ENCODE peak calls at places on chromosomes 13 and 19, in ten cellular contexts. One of them, this sample, is unnamed.

GRCh38 chr19:3378352-3379146 is 12.2 kb downstream of the NFIC start:
- DNase-seq in stomach: no peak
- DNase-seq in cardiac muscle cell: no peak
- DNase-seq in stimulated activated CD4-positive, alpha-beta T cell treated with anti-CD3 and anti-CD28 coated beads, Interleukin-2, amount 100 ng/mL, for 48 hours: no peak
- DNase-seq in Ammon's horn: no peak
- DNase-seq in neural crest cell: no peak
- DNase-seq in right cardiac atrium: no peak
- DNase-seq in NCI-H2029 treated with DMSO at 0.1 percent for 48 hours: no peak
- DNase-seq in RPMI7951: no peak
- DNase-seq in RPMI8226: no peak
- DNase-seq in this sample: no peak

GRCh38 chr13:28483313-28483931 is 11.5 kb downstream of the FLT1 start:
- DNase-seq in Ammon's horn: no peak
- DNase-seq in neural crest cell: no peak
- DNase-seq in stimulated activated CD4-positive, alpha-beta T cell treated with anti-CD3 and anti-CD28 coated beads, Interleukin-2, amount 100 ng/mL, for 48 hours: no peak
- DNase-seq in RPMI8226: no peak
- DNase-seq in right cardiac atrium: no peak
- DNase-seq in NCI-H2029 treated with DMSO at 0.1 percent for 48 hours: no peak
- DNase-seq in RPMI7951: no peak
- DNase-seq in cardiac muscle cell: no peak
- DNase-seq in stomach: no peak
- DNase-seq in this sample: no peak

GRCh38 chr19:4295972-4296771 is 6.0 kb downstream of the TMIGD2 start:
- DNase-seq in cardiac muscle cell: no peak
- DNase-seq in NCI-H2029 treated with DMSO at 0.1 percent for 48 hours: peak
- DNase-seq in stimulated activated CD4-positive, alpha-beta T cell treated with anti-CD3 and anti-CD28 coated beads, Interleukin-2, amount 100 ng/mL, for 48 hours: no peak
- DNase-seq in stomach: peak
- DNase-seq in RPMI7951: peak
- DNase-seq in right cardiac atrium: no peak
- DNase-seq in neural crest cell: no peak
- DNase-seq in Ammon's horn: peak
- DNase-seq in RPMI8226: peak
- DNase-seq in this sample: peak

GRCh38 chr13:30125422-30126073 is 181.8 kb downstream of the KATNAL1 start:
- DNase-seq in neural crest cell: no peak
- DNase-seq in right cardiac atrium: no peak
- DNase-seq in stomach: peak
- DNase-seq in cardiac muscle cell: no peak
- DNase-seq in RPMI8226: no peak
- DNase-seq in RPMI7951: peak
- DNase-seq in NCI-H2029 treated with DMSO at 0.1 percent for 48 hours: peak
- DNase-seq in stimulated activated CD4-positive, alpha-beta T cell treated with anti-CD3 and anti-CD28 coated beads, Interleukin-2, amount 100 ng/mL, for 48 hours: no peak
- DNase-seq in Ammon's horn: no peak
- DNase-seq in this sample: no peak

GRCh38 chr19:39871886-39872866 is 26.0 kb upstream of the FBL start:
- DNase-seq in cardiac muscle cell: no peak
- DNase-seq in RPMI8226: no peak
- DNase-seq in right cardiac atrium: no peak
- DNase-seq in stimulated activated CD4-positive, alpha-beta T cell treated with anti-CD3 and anti-CD28 coated beads, Interleukin-2, amount 100 ng/mL, for 48 hours: no peak
- DNase-seq in neural crest cell: no peak
- DNase-seq in RPMI7951: no peak
- DNase-seq in Ammon's horn: no peak
- DNase-seq in stomach: no peak
- DNase-seq in NCI-H2029 treated with DMSO at 0.1 percent for 48 hours: no peak
- DNase-seq in this sample: no peak

GRCh38 chr13:85738696-85739320 is 60.4 kb downstream of the SLITRK6 start:
- DNase-seq in NCI-H2029 treated with DMSO at 0.1 percent for 48 hours: no peak
- DNase-seq in cardiac muscle cell: no peak
- DNase-seq in RPMI7951: no peak
- DNase-seq in neural crest cell: no peak
- DNase-seq in RPMI8226: no peak
- DNase-seq in Ammon's horn: no peak
- DNase-seq in stimulated activated CD4-positive, alpha-beta T cell treated with anti-CD3 and anti-CD28 coated beads, Interleukin-2, amount 100 ng/mL, for 48 hours: no peak
- DNase-seq in right cardiac atrium: no peak
- DNase-seq in stomach: no peak
- DNase-seq in this sample: no peak

GRCh38 chr13:110506396-110506795 is 55.1 kb downstream of the RAB20 start:
- DNase-seq in stimulated activated CD4-positive, alpha-beta T cell treated with anti-CD3 and anti-CD28 coated beads, Interleukin-2, amount 100 ng/mL, for 48 hours: no peak
- DNase-seq in neural crest cell: no peak
- DNase-seq in stomach: peak
- DNase-seq in Ammon's horn: no peak
- DNase-seq in RPMI7951: no peak
- DNase-seq in RPMI8226: no peak
- DNase-seq in NCI-H2029 treated with DMSO at 0.1 percent for 48 hours: no peak
- DNase-seq in cardiac muscle cell: no peak
- DNase-seq in right cardiac atrium: no peak
- DNase-seq in this sample: no peak

GRCh38 chr19:13899912-13900584 is 5.9 kb downstream of the BRME1 start:
- DNase-seq in RPMI7951: no peak
- DNase-seq in right cardiac atrium: no peak
- DNase-seq in RPMI8226: no peak
- DNase-seq in neural crest cell: no peak
- DNase-seq in Ammon's horn: no peak
- DNase-seq in stomach: no peak
- DNase-seq in cardiac muscle cell: no peak
- DNase-seq in stimulated activated CD4-positive, alpha-beta T cell treated with anti-CD3 and anti-CD28 coated beads, Interleukin-2, amount 100 ng/mL, for 48 hours: no peak
- DNase-seq in NCI-H2029 treated with DMSO at 0.1 percent for 48 hours: no peak
- DNase-seq in this sample: no peak

GRCh38 chr13:43411211-43411610 is 375.6 kb downstream of the ENOX1 start:
- DNase-seq in Ammon's horn: peak
- DNase-seq in RPMI8226: no peak
- DNase-seq in NCI-H2029 treated with DMSO at 0.1 percent for 48 hours: no peak
- DNase-seq in cardiac muscle cell: no peak
- DNase-seq in stimulated activated CD4-positive, alpha-beta T cell treated with anti-CD3 and anti-CD28 coated beads, Interleukin-2, amount 100 ng/mL, for 48 hours: no peak
- DNase-seq in stomach: no peak
- DNase-seq in RPMI7951: no peak
- DNase-seq in right cardiac atrium: no peak
- DNase-seq in neural crest cell: no peak
- DNase-seq in this sample: no peak

GRCh38 chr19:13906525-13906904 is 514 bp downstream of the CC2D1A start:
- DNase-seq in right cardiac atrium: no peak
- DNase-seq in stomach: peak
- DNase-seq in stimulated activated CD4-positive, alpha-beta T cell treated with anti-CD3 and anti-CD28 coated beads, Interleukin-2, amount 100 ng/mL, for 48 hours: no peak
- DNase-seq in Ammon's horn: no peak
- DNase-seq in NCI-H2029 treated with DMSO at 0.1 percent for 48 hours: no peak
- DNase-seq in RPMI8226: peak
- DNase-seq in cardiac muscle cell: no peak
- DNase-seq in neural crest cell: no peak
- DNase-seq in RPMI7951: no peak
- DNase-seq in this sample: no peak

GRCh38 chr19:2246801-2247361 is 2.2 kb upstream of the AMH start:
- DNase-seq in RPMI7951: peak
- DNase-seq in cardiac muscle cell: no peak
- DNase-seq in RPMI8226: no peak
- DNase-seq in stomach: peak
- DNase-seq in neural crest cell: no peak
- DNase-seq in right cardiac atrium: peak
- DNase-seq in NCI-H2029 treated with DMSO at 0.1 percent for 48 hours: no peak
- DNase-seq in stimulated activated CD4-positive, alpha-beta T cell treated with anti-CD3 and anti-CD28 coated beads, Interleukin-2, amount 100 ng/mL, for 48 hours: no peak
- DNase-seq in Ammon's horn: peak
- DNase-seq in this sample: no peak

GRCh38 chr19:5057860-5058259 is 88.9 kb downstream of the KDM4B start:
- DNase-seq in right cardiac atrium: no peak
- DNase-seq in NCI-H2029 treated with DMSO at 0.1 percent for 48 hours: no peak
- DNase-seq in neural crest cell: no peak
- DNase-seq in RPMI7951: no peak
- DNase-seq in stomach: no peak
- DNase-seq in stimulated activated CD4-positive, alpha-beta T cell treated with anti-CD3 and anti-CD28 coated beads, Interleukin-2, amount 100 ng/mL, for 48 hours: no peak
- DNase-seq in RPMI8226: no peak
- DNase-seq in Ammon's horn: no peak
- DNase-seq in cardiac muscle cell: peak
- DNase-seq in this sample: no peak

GRCh38 chr19:2270572-2271515 is 11.1 kb downstream of the PEAK3 start:
- DNase-seq in RPMI7951: peak
- DNase-seq in cardiac muscle cell: peak
- DNase-seq in neural crest cell: peak
- DNase-seq in RPMI8226: peak
- DNase-seq in stimulated activated CD4-positive, alpha-beta T cell treated with anti-CD3 and anti-CD28 coated beads, Interleukin-2, amount 100 ng/mL, for 48 hours: peak
- DNase-seq in stomach: peak
- DNase-seq in Ammon's horn: peak
- DNase-seq in right cardiac atrium: peak
- DNase-seq in NCI-H2029 treated with DMSO at 0.1 percent for 48 hours: no peak
- DNase-seq in this sample: peak

GRCh38 chr19:30423481-30423880 is 51.3 kb downstream of the ZNF536 start:
- DNase-seq in stomach: no peak
- DNase-seq in neural crest cell: no peak
- DNase-seq in right cardiac atrium: no peak
- DNase-seq in NCI-H2029 treated with DMSO at 0.1 percent for 48 hours: no peak
- DNase-seq in RPMI8226: no peak
- DNase-seq in cardiac muscle cell: no peak
- DNase-seq in RPMI7951: no peak
- DNase-seq in stimulated activated CD4-positive, alpha-beta T cell treated with anti-CD3 and anti-CD28 coated beads, Interleukin-2, amount 100 ng/mL, for 48 hours: no peak
- DNase-seq in Ammon's horn: peak
- DNase-seq in this sample: no peak

GRCh38 chr19:44960906-44961734 is 5.9 kb downstream of the CLPTM1 start:
- DNase-seq in stimulated activated CD4-positive, alpha-beta T cell treated with anti-CD3 and anti-CD28 coated beads, Interleukin-2, amount 100 ng/mL, for 48 hours: no peak
- DNase-seq in Ammon's horn: no peak
- DNase-seq in neural crest cell: no peak
- DNase-seq in stomach: no peak
- DNase-seq in RPMI8226: peak
- DNase-seq in right cardiac atrium: no peak
- DNase-seq in NCI-H2029 treated with DMSO at 0.1 percent for 48 hours: no peak
- DNase-seq in cardiac muscle cell: no peak
- DNase-seq in RPMI7951: no peak
- DNase-seq in this sample: no peak

GRCh38 chr19:50925734-50926133 is 14.5 kb upstream of the KLK4 start:
- DNase-seq in RPMI8226: no peak
- DNase-seq in stimulated activated CD4-positive, alpha-beta T cell treated with anti-CD3 and anti-CD28 coated beads, Interleukin-2, amount 100 ng/mL, for 48 hours: no peak
- DNase-seq in right cardiac atrium: no peak
- DNase-seq in Ammon's horn: no peak
- DNase-seq in cardiac muscle cell: no peak
- DNase-seq in RPMI7951: no peak
- DNase-seq in stomach: no peak
- DNase-seq in neural crest cell: no peak
- DNase-seq in NCI-H2029 treated with DMSO at 0.1 percent for 48 hours: no peak
- DNase-seq in this sample: no peak

GRCh38 chr19:41351339-41352245 is 2.1 kb downstream of the TGFB1 start:
- DNase-seq in neural crest cell: no peak
- DNase-seq in NCI-H2029 treated with DMSO at 0.1 percent for 48 hours: no peak
- DNase-seq in RPMI7951: peak
- DNase-seq in stimulated activated CD4-positive, alpha-beta T cell treated with anti-CD3 and anti-CD28 coated beads, Interleukin-2, amount 100 ng/mL, for 48 hours: peak
- DNase-seq in right cardiac atrium: peak
- DNase-seq in Ammon's horn: peak
- DNase-seq in RPMI8226: peak
- DNase-seq in cardiac muscle cell: peak
- DNase-seq in stomach: peak
- DNase-seq in this sample: peak

GRCh38 chr13:73708393-73708985 is 425.7 kb downstream of the KLF12 start:
- DNase-seq in cardiac muscle cell: peak
- DNase-seq in NCI-H2029 treated with DMSO at 0.1 percent for 48 hours: peak
- DNase-seq in RPMI7951: peak
- DNase-seq in neural crest cell: peak
- DNase-seq in Ammon's horn: peak
- DNase-seq in RPMI8226: peak
- DNase-seq in stimulated activated CD4-positive, alpha-beta T cell treated with anti-CD3 and anti-CD28 coated beads, Interleukin-2, amount 100 ng/mL, for 48 hours: peak
- DNase-seq in stomach: peak
- DNase-seq in right cardiac atrium: no peak
- DNase-seq in this sample: peak

GRCh38 chr19:49362926-49363264 is 679 bp upstream of the TEAD2 start:
- DNase-seq in NCI-H2029 treated with DMSO at 0.1 percent for 48 hours: no peak
- DNase-seq in stimulated activated CD4-positive, alpha-beta T cell treated with anti-CD3 and anti-CD28 coated beads, Interleukin-2, amount 100 ng/mL, for 48 hours: no peak
- DNase-seq in RPMI7951: no peak
- DNase-seq in right cardiac atrium: peak
- DNase-seq in stomach: peak
- DNase-seq in cardiac muscle cell: peak
- DNase-seq in RPMI8226: no peak
- DNase-seq in neural crest cell: no peak
- DNase-seq in Ammon's horn: no peak
- DNase-seq in this sample: no peak

GRCh38 chr19:3167533-3168272 is 10.9 kb upstream of the S1PR4 start:
- DNase-seq in cardiac muscle cell: no peak
- DNase-seq in right cardiac atrium: no peak
- DNase-seq in NCI-H2029 treated with DMSO at 0.1 percent for 48 hours: no peak
- DNase-seq in neural crest cell: no peak
- DNase-seq in stimulated activated CD4-positive, alpha-beta T cell treated with anti-CD3 and anti-CD28 coated beads, Interleukin-2, amount 100 ng/mL, for 48 hours: no peak
- DNase-seq in RPMI8226: no peak
- DNase-seq in Ammon's horn: no peak
- DNase-seq in stomach: no peak
- DNase-seq in RPMI7951: no peak
- DNase-seq in this sample: no peak

GRCh38 chr19:991174-991931 is 7.2 kb downstream of the WDR18 start:
- DNase-seq in stimulated activated CD4-positive, alpha-beta T cell treated with anti-CD3 and anti-CD28 coated beads, Interleukin-2, amount 100 ng/mL, for 48 hours: peak
- DNase-seq in right cardiac atrium: no peak
- DNase-seq in stomach: no peak
- DNase-seq in RPMI7951: no peak
- DNase-seq in neural crest cell: no peak
- DNase-seq in Ammon's horn: no peak
- DNase-seq in NCI-H2029 treated with DMSO at 0.1 percent for 48 hours: no peak
- DNase-seq in RPMI8226: no peak
- DNase-seq in cardiac muscle cell: peak
- DNase-seq in this sample: no peak

GRCh38 chr19:36604656-36605100 is 435 bp upstream of the ZNF382 start:
- DNase-seq in Ammon's horn: peak
- DNase-seq in right cardiac atrium: peak
- DNase-seq in NCI-H2029 treated with DMSO at 0.1 percent for 48 hours: peak
- DNase-seq in cardiac muscle cell: peak
- DNase-seq in RPMI7951: peak
- DNase-seq in stimulated activated CD4-positive, alpha-beta T cell treated with anti-CD3 and anti-CD28 coated beads, Interleukin-2, amount 100 ng/mL, for 48 hours: peak
- DNase-seq in neural crest cell: peak
- DNase-seq in stomach: peak
- DNase-seq in RPMI8226: peak
- DNase-seq in this sample: peak

This sample was measured in HAP-1.